ENCODE peak calls at places on chromosomes 13 and 19, in six cellular contexts. T is A549, J is IMR-90, B is mucosa of descending colon, G is pancreas, V is Right ventricle myocardium superior. Q is an unnamed sample.

GRCh38 chr19:40805258-40805868 is 6.4 kb downstream of the EGLN2 start:
- ATAC-seq in T (no peak), J (no peak), B (peak), G (peak), V (peak), Q (no peak)

GRCh38 chr19:16874250-16874977 is 14.4 kb upstream of the F2RL3 start:
- ATAC-seq in T (peak), J (no peak), B (no peak), G (no peak), V (no peak), Q (no peak)

GRCh38 chr13:40313269-40314200 is 352.9 kb downstream of the FOXO1 start:
- ATAC-seq in T (no peak), J (no peak), B (no peak), G (no peak), V (peak), Q (no peak)

GRCh38 chr13:46567671-46568070 is 14.7 kb downstream of the LRCH1 start:
- ATAC-seq in T (no peak), J (no peak), B (no peak), G (no peak), V (no peak), Q (no peak)

GRCh38 chr13:33004454-33004853 is 11.8 kb upstream of the KL start:
- ATAC-seq in T (no peak), J (no peak), B (no peak), G (no peak), V (peak), Q (no peak)

GRCh38 chr13:30441304-30441703 is 19.0 kb downstream of the UBE2L5 start:
- ATAC-seq in T (no peak), J (no peak), B (no peak), G (no peak), V (no peak), Q (peak)

GRCh38 chr13:114173753-114174152 is 5.3 kb upstream of the CFAP97D2 start:
- ATAC-seq in T (no peak), J (peak), B (no peak), G (no peak), V (no peak), Q (no peak)

GRCh38 chr13:109182777-109183465 is 553.5 kb downstream of the MYO16 start:
- ATAC-seq in T (no peak), J (no peak), B (no peak), G (no peak), V (no peak), Q (no peak)

GRCh38 chr19:29326351-29326750 is 113.4 kb upstream of the UQCRFS1 start:
- ATAC-seq in T (no peak), J (no peak), B (no peak), G (no peak), V (no peak), Q (no peak)

GRCh38 chr19:33569822-33570221 is 48.2 kb upstream of the PEPD start:
- ATAC-seq in T (no peak), J (no peak), B (no peak), G (no peak), V (no peak), Q (no peak)

GRCh38 chr13:32850311-32851052 is 165.7 kb upstream of the KL start:
- ATAC-seq in T (no peak), J (no peak), B (peak), G (no peak), V (no peak), Q (no peak)

GRCh38 chr13:73835138-73835721 is 299.0 kb downstream of the KLF12 start:
- ATAC-seq in T (peak), J (peak), B (peak), G (no peak), V (peak), Q (peak)

GRCh38 chr19:7729211-7729610 is 2.7 kb downstream of the CLEC4G start:
- ATAC-seq in T (no peak), J (no peak), B (no peak), G (no peak), V (no peak), Q (no peak)

GRCh38 chr13:33307820-33308219 is 22.3 kb upstream of the STARD13 start:
- ATAC-seq in T (no peak), J (no peak), B (no peak), G (no peak), V (no peak), Q (no peak)

GRCh38 chr13:46495066-46495465 is 57.9 kb upstream of the LRCH1 start:
- ATAC-seq in T (no peak), J (no peak), B (no peak), G (no peak), V (no peak), Q (no peak)

GRCh38 chr19:17279436-17279835 is 2.3 kb upstream of the ANKLE1 start:
- ATAC-seq in T (no peak), J (no peak), B (no peak), G (no peak), V (no peak), Q (no peak)

GRCh38 chr13:93687261-93687660 is 460.7 kb downstream of the GPC6 start:
- ATAC-seq in T (no peak), J (peak), B (no peak), G (no peak), V (no peak), Q (no peak)

GRCh38 chr13:105805866-105806265 is 729.6 kb downstream of the EFNB2 start:
- ATAC-seq in T (no peak), J (peak), B (no peak), G (no peak), V (no peak), Q (no peak)

GRCh38 chr19:1936916-1937610 is 3.9 kb upstream of the CSNK1G2 start:
- ATAC-seq in T (no peak), J (no peak), B (no peak), G (no peak), V (no peak), Q (no peak)

GRCh38 chr13:99782669-99783068 is 188.9 kb downstream of the ZIC5 start:
- ATAC-seq in T (no peak), J (no peak), B (no peak), G (no peak), V (no peak), Q (no peak)

GRCh38 chr19:35027851-35028599 is 2.2 kb upstream of the SCN1B start:
- ATAC-seq in T (peak), J (no peak), B (no peak), G (no peak), V (no peak), Q (no peak)

GRCh38 chr13:103130681-103131210 is 64.5 kb upstream of the SLC10A2 start:
- ATAC-seq in T (no peak), J (no peak), B (peak), G (peak), V (no peak), Q (no peak)

GRCh38 chr13:73940098-73940497 is 194.1 kb downstream of the KLF12 start:
- ATAC-seq in T (no peak), J (no peak), B (no peak), G (no peak), V (peak), Q (no peak)

GRCh38 chr13:22648325-22648758 is 532.4 kb upstream of the SGCG start:
- ATAC-seq in T (no peak), J (no peak), B (no peak), G (no peak), V (no peak), Q (no peak)

GRCh38 chr19:8423821-8424223 is 10.7 kb downstream of the MARCHF2 start:
- ATAC-seq in T (peak), J (peak), B (peak), G (peak), V (peak), Q (no peak)

GRCh38 chr19:5914358-5914774 is 312 bp downstream of the CAPS start:
- ATAC-seq in T (peak), J (no peak), B (peak), G (peak), V (peak), Q (no peak)

GRCh38 chr19:3979674-3980352 is 5.5 kb downstream of the EEF2 start:
- ATAC-seq in T (no peak), J (no peak), B (no peak), G (no peak), V (no peak), Q (no peak)

GRCh38 chr19:17725422-17726078 is 6.3 kb downstream of the MAP1S start:
- ATAC-seq in T (peak), J (no peak), B (peak), G (no peak), V (no peak), Q (no peak)